ENCODE peak calls at places on chromosomes 5 and 9, in four cellular contexts. Y, O, S and K are unnamed samples.

GRCh38 chr5:166493627-166494026 is 1797.8 kb upstream of the WWC1 start:
- DNase-seq in Y (no peak), O (no peak), S (no peak), K (no peak)

GRCh38 chr5:169595172-169595820 is 11.7 kb downstream of the SPDL1 start:
- DNase-seq in Y (no peak), O (no peak), S (peak; percentile 39), K (no peak)

GRCh38 chr5:40384782-40385390 is 294.8 kb upstream of the PTGER4 start:
- DNase-seq in Y (no peak), O (no peak), S (no peak), K (no peak)

GRCh38 chr5:88787856-88788255 is 95.1 kb downstream of the MEF2C start:
- DNase-seq in Y (no peak), O (no peak), S (no peak), K (no peak)

GRCh38 chr5:57174850-57175525 is 1.1 kb downstream of the GPBP1 start:
- DNase-seq in Y (no peak), O (no peak), S (no peak), K (no peak)

GRCh38 chr5:124080256-124080655 is 568.3 kb downstream of the CSNK1G3 start:
- DNase-seq in Y (no peak), O (no peak), S (no peak), K (no peak)

GRCh38 chr5:144549580-144549979 is 378.9 kb downstream of the KCTD16 start:
- DNase-seq in Y (peak; percentile 94), O (no peak), S (peak; percentile 27), K (no peak)

GRCh38 chr9:93601063-93601462 is 24.7 kb downstream of the PHF2 start:
- DNase-seq in Y (no peak), O (no peak), S (no peak), K (no peak)

GRCh38 chr5:172345886-172346285 is 62.3 kb upstream of the UBTD2 start:
- DNase-seq in Y (no peak), O (no peak), S (no peak), K (no peak)

GRCh38 chr9:13480688-13481087 is 201.2 kb upstream of the MPDZ start:
- DNase-seq in Y (no peak), O (no peak), S (no peak), K (no peak)

GRCh38 chr5:35436441-35437057 is 181.1 kb upstream of the SPEF2 start:
- DNase-seq in Y (peak; percentile 1), O (no peak), S (no peak), K (no peak)

GRCh38 chr9:116978155-116978554 is 291.1 kb downstream of the TRIM32 start:
- DNase-seq in Y (no peak), O (no peak), S (no peak), K (no peak)

GRCh38 chr5:76556511-76557221 is 66.5 kb downstream of the F2RL2 start:
- DNase-seq in Y (no peak), O (no peak), S (no peak), K (no peak)

GRCh38 chr9:129850821-129851540 is 15.7 kb downstream of the USP20 start:
- DNase-seq in Y (no peak), O (no peak), S (no peak), K (no peak)

GRCh38 chr5:131209506-131210191 is 38.9 kb downstream of the LYRM7 start:
- DNase-seq in Y (no peak), O (peak; percentile 44), S (no peak), K (no peak)

GRCh38 chr5:124461857-124462423 is 284.5 kb downstream of the ZNF608 start:
- DNase-seq in Y (no peak), O (no peak), S (no peak), K (no peak)

GRCh38 chr9:87713278-87713989 is 12.5 kb upstream of the CTSL start:
- DNase-seq in Y (peak; percentile 86), O (no peak), S (peak; percentile 97), K (no peak)

GRCh38 chr5:84239509-84239908 is 145.2 kb downstream of the EDIL3 start:
- DNase-seq in Y (no peak), O (no peak), S (no peak), K (no peak)

GRCh38 chr5:93589348-93589662 is 6.3 kb downstream of the NR2F1 start:
- DNase-seq in Y (no peak), O (no peak), S (no peak), K (no peak)

GRCh38 chr5:141349917-141350619 is at the start of gene PCDHGB1:
- DNase-seq in Y (no peak), O (no peak), S (no peak), K (no peak)

GRCh38 chr5:41508186-41508585 is 2.2 kb downstream of the PLCXD3 start:
- DNase-seq in Y (no peak), O (no peak), S (no peak), K (no peak)

GRCh38 chr5:160173-160510 is 31.2 kb upstream of the LRRC14B start:
- DNase-seq in Y (peak; percentile 70), O (no peak), S (no peak), K (no peak)

GRCh38 chr9:9003184-9003583 is 1203.6 kb upstream of the DMAC1 start:
- DNase-seq in Y (peak; percentile 13), O (no peak), S (no peak), K (no peak)

GRCh38 chr9:27117489-27118135 is 8.6 kb downstream of the TEK start:
- DNase-seq in Y (no peak), O (no peak), S (no peak), K (no peak)

GRCh38 chr5:171093598-171093997 is 215.4 kb upstream of the TLX3 start:
- DNase-seq in Y (no peak), O (no peak), S (no peak), K (no peak)

GRCh38 chr5:21613971-21614488 is 1239.1 kb downstream of the CDH12 start:
- DNase-seq in Y (no peak), O (no peak), S (no peak), K (no peak)

GRCh38 chr9:111959960-111960359 is 63.3 kb downstream of the UGCG start:
- DNase-seq in Y (no peak), O (no peak), S (no peak), K (no peak)

GRCh38 chr9:117303643-117304230 is 111.1 kb downstream of the ASTN2 start:
- DNase-seq in Y (no peak), O (no peak), S (no peak), K (no peak)

GRCh38 chr9:69297300-69297980 is 27.6 kb upstream of the ENTREP1 start:
- DNase-seq in Y (no peak), O (no peak), S (no peak), K (no peak)

GRCh38 chr5:129098488-129099183 is 4.1 kb downstream of the ISOC1 start:
- DNase-seq in Y (no peak), O (no peak), S (no peak), K (no peak)

GRCh38 chr5:129094924-129095797 is 612 bp downstream of the ISOC1 start:
- DNase-seq in Y (no peak), O (no peak), S (no peak), K (peak; percentile 52)

GRCh38 chr5:129097498-129098296 is 3.1 kb downstream of the ISOC1 start:
- DNase-seq in Y (no peak), O (no peak), S (no peak), K (no peak)

GRCh38 chr5:129096382-129096991 is 1.9 kb downstream of the ISOC1 start:
- DNase-seq in Y (no peak), O (no peak), S (no peak), K (no peak)

DNA sequence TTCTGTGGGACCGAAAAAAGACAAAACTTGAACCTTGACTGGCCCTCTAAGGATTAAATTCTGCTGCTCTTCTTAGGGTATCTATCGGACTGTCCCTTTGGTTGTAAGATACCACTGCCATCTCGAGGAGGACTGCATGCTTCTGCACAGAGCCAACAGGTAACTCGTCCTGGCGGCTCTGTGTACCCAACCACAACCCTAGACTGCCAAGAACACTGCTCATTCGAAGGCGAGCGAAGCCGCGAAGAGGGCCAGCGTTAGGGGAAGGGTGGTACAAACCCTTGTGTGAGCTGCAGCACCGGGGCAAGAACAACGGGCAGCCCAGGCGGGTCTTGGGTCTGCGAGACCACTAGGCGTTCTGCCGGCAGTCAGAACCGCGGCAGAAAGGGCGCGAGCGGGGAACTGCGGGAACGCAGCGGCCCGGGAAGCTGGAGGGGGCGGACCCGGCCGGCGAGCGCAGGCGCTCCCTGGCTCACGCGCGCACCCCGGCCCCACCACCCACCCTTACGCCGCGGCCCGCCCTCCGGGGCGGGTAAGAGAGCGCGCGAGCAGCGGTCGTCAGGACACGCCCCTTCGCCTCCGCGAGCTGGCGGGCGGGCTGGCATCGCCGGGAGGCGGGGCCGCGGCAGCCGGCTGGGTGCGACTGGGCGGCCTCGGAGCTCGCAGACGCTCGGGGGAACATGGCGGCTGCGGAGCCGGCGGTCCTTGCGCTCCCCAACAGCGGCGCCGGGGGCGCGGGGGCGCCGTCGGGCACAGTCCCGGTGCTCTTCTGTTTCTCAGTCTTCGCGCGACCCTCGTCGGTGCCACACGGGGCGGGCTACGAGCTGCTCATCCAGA is at the start of gene ISOC1:
- DNase-seq in Y (peak; percentile 59), O (peak; percentile 89), S (peak; percentile 50), K (peak; percentile 89)
- TF ChIP-seq CTCF in Y (no peak), O (no peak), S (no peak), K (no peak)

DNA sequence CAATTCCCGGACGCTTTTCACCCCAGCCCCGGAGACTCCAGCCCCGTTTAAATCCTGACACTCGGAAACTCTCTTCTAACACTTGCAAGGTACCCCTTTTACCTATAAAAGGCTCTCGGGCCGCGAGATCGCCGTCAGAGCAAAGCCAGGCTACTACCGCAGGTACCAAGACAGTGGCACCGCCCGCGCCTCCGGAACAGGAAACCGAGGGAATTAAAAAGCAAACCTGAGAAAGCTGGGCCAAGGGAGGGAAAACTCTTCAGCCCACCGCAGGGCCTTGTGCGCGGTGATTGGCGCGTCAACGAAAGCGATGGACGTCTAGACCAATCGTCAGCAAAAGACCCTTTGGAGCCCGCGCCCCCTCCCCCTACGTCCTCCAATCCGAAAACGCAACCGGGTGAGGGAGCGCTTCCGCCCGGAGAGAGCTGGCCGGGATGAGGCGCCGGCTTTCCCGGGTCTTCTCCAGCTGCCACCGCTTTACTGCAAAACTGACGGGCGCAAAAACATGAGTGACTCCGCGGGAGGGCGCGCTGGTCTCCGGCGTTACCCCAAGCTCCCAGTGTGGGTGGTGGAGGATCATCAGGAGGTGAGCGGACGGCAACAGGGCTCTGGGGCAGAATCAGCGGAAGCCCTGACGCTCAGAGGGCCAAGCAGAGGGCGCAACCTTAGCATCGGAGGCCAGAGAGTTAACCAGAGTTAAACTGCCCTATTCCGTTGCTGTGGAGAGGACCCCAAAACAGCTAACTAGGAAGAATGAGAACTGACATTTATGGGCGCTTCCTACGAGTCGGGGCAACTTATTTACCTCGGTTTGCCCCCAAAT is at the start of the genes C5orf22 and DROSHA:
- DNase-seq in Y (peak; percentile 90), O (peak; percentile 81), S (peak; percentile 80), K (peak; percentile 88)
- TF ChIP-seq CTCF in Y (peak; percentile 3), O (no peak), S (no peak), K (peak; percentile 13)

GRCh38 chr5:122897283-122897602 is 51.8 kb downstream of the SNX24 start:
- DNase-seq in Y (no peak), O (no peak), S (no peak), K (no peak)
- TF ChIP-seq CTCF in Y (no peak), O (no peak), S (no peak), K (no peak)

DNA sequence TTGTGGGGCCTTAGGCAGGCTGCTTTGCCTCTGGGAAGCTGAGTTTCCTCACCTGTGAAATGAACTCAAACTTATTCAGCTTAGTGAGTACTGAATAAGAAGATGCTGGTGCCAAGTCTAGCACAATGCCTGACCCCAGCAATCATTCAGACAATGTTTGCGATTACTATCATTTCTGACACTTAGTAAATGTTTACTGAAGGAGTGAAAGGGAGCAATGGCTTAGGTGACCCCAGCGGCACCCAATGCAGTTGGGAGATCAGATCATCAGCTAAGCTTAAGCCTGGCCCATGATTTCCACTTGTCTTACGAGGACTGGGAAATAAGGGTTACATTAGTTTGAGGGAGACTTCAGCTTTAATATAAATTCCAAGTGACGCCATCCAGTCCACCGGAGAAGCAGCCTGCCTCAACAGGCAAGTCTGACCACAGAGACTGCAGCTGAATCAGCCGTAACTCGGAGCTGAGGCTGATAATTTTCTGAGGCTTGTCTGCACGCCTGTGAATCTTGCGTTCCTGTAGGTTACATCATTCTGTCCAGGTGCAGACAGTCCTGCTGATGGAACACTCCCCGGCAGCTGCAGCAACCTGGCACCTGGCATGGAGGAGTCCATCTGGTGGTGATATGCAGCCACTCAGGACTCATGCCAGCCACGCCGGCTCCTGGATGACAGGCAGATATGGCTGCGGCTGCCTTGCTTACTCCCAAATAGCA is 34.8 kb upstream of the FGF1 start:
- DNase-seq in Y (no peak), O (no peak), S (no peak), K (no peak)
- TF ChIP-seq CTCF in Y (no peak), O (no peak), S (no peak), K (no peak)